ENCODE peak calls at places on chromosomes 2 and 18, in four cellular contexts. Q is neural progenitor cell, G is Ammon's horn, H is NCI-H1694 treated with DMSO at 0.1 percent for 48 hours. D is an unnamed sample.

GRCh38 chr2:105557021-105557420 is 158.2 kb upstream of the FHL2 start:
- DNase-seq in Q (no peak), G (no peak), H (no peak), D (no peak)

GRCh38 chr2:219571311-219572236 is at the start of gene OBSL1:
- DNase-seq in Q (peak), G (peak), H (peak), D (no peak)

GRCh38 chr2:72932045-72932444 is 14.7 kb downstream of the EMX1 start:
- DNase-seq in Q (no peak), G (no peak), H (peak), D (no peak)

GRCh38 chr18:63427566-63427965 is 5.3 kb upstream of the VPS4B start:
- DNase-seq in Q (no peak), G (no peak), H (no peak), D (no peak)

GRCh38 chr18:70553961-70554325 is 265.1 kb downstream of the SOCS6 start:
- DNase-seq in Q (peak), G (peak), H (no peak), D (no peak)

GRCh38 chr2:96949153-96949520 is 37.2 kb downstream of the FAM178B start:
- DNase-seq in Q (no peak), G (no peak), H (no peak), D (no peak)

GRCh38 chr2:13662055-13662454 is 945.3 kb downstream of the TRIB2 start:
- DNase-seq in Q (no peak), G (no peak), H (no peak), D (no peak)

GRCh38 chr18:59783138-59783537 is 85.9 kb upstream of the CCBE1 start:
- DNase-seq in Q (peak), G (peak), H (peak), D (no peak)

GRCh38 chr2:222774941-222775340 is 85.9 kb upstream of the ACSL3 start:
- DNase-seq in Q (no peak), G (no peak), H (no peak), D (no peak)

GRCh38 chr18:45774065-45774521 is 50.1 kb downstream of the SLC14A1 start:
- DNase-seq in Q (no peak), G (no peak), H (no peak), D (no peak)

GRCh38 chr2:183543731-183544130 is 419.5 kb downstream of the NUP35 start:
- DNase-seq in Q (peak), G (no peak), H (no peak), D (no peak)